ENCODE peak calls at places on chromosomes 6 and 20, in ten cellular contexts. One of them, this sample, is unnamed.

GRCh38 chr6:108847738-108848115 is 495 bp upstream of the ARMC2 start:
- DNase-seq in ovary: no peak
- DNase-seq in uterus: no peak
- DNase-seq in A549: no peak
- DNase-seq in upper lobe of left lung: no peak
- DNase-seq in transverse colon: no peak
- DNase-seq in stomach: no peak
- DNase-seq in adrenal gland: no peak
- DNase-seq in heart left ventricle: no peak
- DNase-seq in right lobe of liver: no peak
- DNase-seq in this sample: no peak

GRCh38 chr6:44207966-44208365 is 8.8 kb upstream of the MYMX start:
- DNase-seq in upper lobe of left lung: no peak
- DNase-seq in heart left ventricle: no peak
- DNase-seq in A549: no peak
- DNase-seq in stomach: no peak
- DNase-seq in adrenal gland: no peak
- DNase-seq in ovary: no peak
- DNase-seq in uterus: no peak
- DNase-seq in transverse colon: no peak
- DNase-seq in right lobe of liver: peak; percentile 53
- DNase-seq in this sample: no peak

GRCh38 chr6:160420969-160421556 is 72.9 kb downstream of the SLC22A3 start:
- DNase-seq in adrenal gland: peak; percentile 63
- DNase-seq in A549: no peak
- DNase-seq in uterus: no peak
- DNase-seq in right lobe of liver: no peak
- DNase-seq in stomach: no peak
- DNase-seq in heart left ventricle: no peak
- DNase-seq in upper lobe of left lung: no peak
- DNase-seq in transverse colon: no peak
- DNase-seq in ovary: no peak
- DNase-seq in this sample: no peak

GRCh38 chr6:28922841-28923317 is 906 bp downstream of the TRIM27 start:
- DNase-seq in right lobe of liver: peak; percentile 64
- DNase-seq in uterus: no peak
- DNase-seq in heart left ventricle: no peak
- DNase-seq in A549: peak; percentile 22
- DNase-seq in adrenal gland: peak; percentile 51
- DNase-seq in stomach: peak; percentile 38
- DNase-seq in ovary: peak; percentile 68
- DNase-seq in transverse colon: peak; percentile 52
- DNase-seq in upper lobe of left lung: no peak
- DNase-seq in this sample: no peak

GRCh38 chr6:99189823-99190721 is 159.4 kb downstream of the FAXC start:
- DNase-seq in A549: no peak
- DNase-seq in stomach: no peak
- DNase-seq in right lobe of liver: no peak
- DNase-seq in transverse colon: no peak
- DNase-seq in heart left ventricle: no peak
- DNase-seq in upper lobe of left lung: no peak
- DNase-seq in ovary: no peak
- DNase-seq in adrenal gland: no peak
- DNase-seq in uterus: no peak
- DNase-seq in this sample: no peak

GRCh38 chr20:62819494-62820174 is 2.8 kb downstream of the COL9A3 start:
- DNase-seq in right lobe of liver: no peak
- DNase-seq in uterus: no peak
- DNase-seq in transverse colon: no peak
- DNase-seq in adrenal gland: peak; percentile 62
- DNase-seq in A549: no peak
- DNase-seq in upper lobe of left lung: peak; percentile 68
- DNase-seq in ovary: no peak
- DNase-seq in stomach: no peak
- DNase-seq in heart left ventricle: no peak
- DNase-seq in this sample: peak; percentile 99

GRCh38 chr6:48628316-48628715 is 517.3 kb upstream of the PTCHD4 start:
- DNase-seq in ovary: no peak
- DNase-seq in right lobe of liver: no peak
- DNase-seq in stomach: no peak
- DNase-seq in heart left ventricle: no peak
- DNase-seq in upper lobe of left lung: no peak
- DNase-seq in uterus: no peak
- DNase-seq in A549: no peak
- DNase-seq in adrenal gland: no peak
- DNase-seq in transverse colon: no peak
- DNase-seq in this sample: no peak

GRCh38 chr6:158894192-158894591 is 75.0 kb upstream of the EZR start:
- DNase-seq in upper lobe of left lung: no peak
- DNase-seq in uterus: no peak
- DNase-seq in transverse colon: no peak
- DNase-seq in stomach: no peak
- DNase-seq in ovary: no peak
- DNase-seq in heart left ventricle: no peak
- DNase-seq in adrenal gland: no peak
- DNase-seq in right lobe of liver: no peak
- DNase-seq in A549: peak; percentile 91
- DNase-seq in this sample: peak; percentile 42

GRCh38 chr20:54922636-54923035 is 447.2 kb downstream of the DOK5 start:
- DNase-seq in ovary: no peak
- DNase-seq in uterus: no peak
- DNase-seq in adrenal gland: no peak
- DNase-seq in right lobe of liver: no peak
- DNase-seq in stomach: no peak
- DNase-seq in transverse colon: no peak
- DNase-seq in heart left ventricle: no peak
- DNase-seq in upper lobe of left lung: no peak
- DNase-seq in A549: no peak
- DNase-seq in this sample: no peak

GRCh38 chr20:2932497-2932896 is 59.2 kb downstream of the PTPRA start:
- DNase-seq in uterus: no peak
- DNase-seq in ovary: no peak
- DNase-seq in heart left ventricle: no peak
- DNase-seq in transverse colon: no peak
- DNase-seq in stomach: no peak
- DNase-seq in adrenal gland: no peak
- DNase-seq in right lobe of liver: no peak
- DNase-seq in A549: no peak
- DNase-seq in upper lobe of left lung: no peak
- DNase-seq in this sample: no peak

GRCh38 chr6:43840490-43841218 is 70.6 kb downstream of the VEGFA start:
- DNase-seq in stomach: no peak
- DNase-seq in right lobe of liver: no peak
- DNase-seq in ovary: no peak
- DNase-seq in transverse colon: no peak
- DNase-seq in adrenal gland: no peak
- DNase-seq in heart left ventricle: no peak
- DNase-seq in upper lobe of left lung: no peak
- DNase-seq in A549: no peak
- DNase-seq in uterus: no peak
- DNase-seq in this sample: no peak

GRCh38 chr20:59645761-59646171 is 41.4 kb downstream of the PHACTR3 start:
- DNase-seq in A549: no peak
- DNase-seq in heart left ventricle: no peak
- DNase-seq in adrenal gland: no peak
- DNase-seq in transverse colon: no peak
- DNase-seq in stomach: no peak
- DNase-seq in upper lobe of left lung: no peak
- DNase-seq in right lobe of liver: no peak
- DNase-seq in uterus: no peak
- DNase-seq in ovary: no peak
- DNase-seq in this sample: no peak

DNA sequence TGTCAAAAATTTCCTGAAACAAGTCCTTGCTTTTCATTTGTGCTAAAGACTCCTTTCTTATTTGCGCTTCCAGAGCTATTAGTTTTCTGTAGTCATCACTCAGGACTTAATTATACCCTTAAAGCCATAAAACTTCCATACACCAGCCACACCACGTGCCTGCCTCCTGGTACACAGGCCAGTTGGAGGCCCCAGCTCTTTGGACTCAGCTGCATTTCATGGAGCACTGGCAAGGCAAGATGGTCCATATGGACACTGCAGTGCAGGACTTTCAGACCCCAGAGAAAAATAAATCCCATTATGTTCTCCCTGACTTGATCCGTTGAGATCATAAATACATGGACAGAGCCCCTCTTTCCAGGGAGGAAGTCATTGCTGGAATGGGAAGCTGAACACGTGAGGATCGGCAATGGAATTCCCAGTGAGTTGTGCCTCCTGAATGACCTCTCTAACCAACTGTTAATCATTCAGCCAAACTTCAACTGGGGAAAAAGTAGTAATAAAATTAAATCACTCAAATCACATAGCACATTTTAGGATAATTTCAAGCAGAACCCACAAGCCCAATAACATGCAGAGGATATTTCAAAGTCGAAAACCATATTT is 173.1 kb downstream of the HACE1 start:
- DNase-seq in A549: no peak
- DNase-seq in adrenal gland: no peak
- DNase-seq in heart left ventricle: no peak
- DNase-seq in ovary: no peak
- DNase-seq in uterus: no peak
- DNase-seq in transverse colon: no peak
- DNase-seq in stomach: no peak
- DNase-seq in right lobe of liver: no peak
- DNase-seq in upper lobe of left lung: no peak
- DNase-seq in this sample: no peak
- TF ChIP-seq POLR2A in A549: no peak
- TF ChIP-seq POLR2A in adrenal gland: no peak
- TF ChIP-seq POLR2A in heart left ventricle: no peak
- TF ChIP-seq POLR2A in ovary: no peak
- TF ChIP-seq POLR2A in uterus: no peak
- TF ChIP-seq POLR2A in transverse colon: no peak
- TF ChIP-seq POLR2A in stomach: no peak
- TF ChIP-seq POLR2A in right lobe of liver: no peak
- TF ChIP-seq POLR2A in upper lobe of left lung: no peak
- TF ChIP-seq POLR2A in this sample: no peak

DNA sequence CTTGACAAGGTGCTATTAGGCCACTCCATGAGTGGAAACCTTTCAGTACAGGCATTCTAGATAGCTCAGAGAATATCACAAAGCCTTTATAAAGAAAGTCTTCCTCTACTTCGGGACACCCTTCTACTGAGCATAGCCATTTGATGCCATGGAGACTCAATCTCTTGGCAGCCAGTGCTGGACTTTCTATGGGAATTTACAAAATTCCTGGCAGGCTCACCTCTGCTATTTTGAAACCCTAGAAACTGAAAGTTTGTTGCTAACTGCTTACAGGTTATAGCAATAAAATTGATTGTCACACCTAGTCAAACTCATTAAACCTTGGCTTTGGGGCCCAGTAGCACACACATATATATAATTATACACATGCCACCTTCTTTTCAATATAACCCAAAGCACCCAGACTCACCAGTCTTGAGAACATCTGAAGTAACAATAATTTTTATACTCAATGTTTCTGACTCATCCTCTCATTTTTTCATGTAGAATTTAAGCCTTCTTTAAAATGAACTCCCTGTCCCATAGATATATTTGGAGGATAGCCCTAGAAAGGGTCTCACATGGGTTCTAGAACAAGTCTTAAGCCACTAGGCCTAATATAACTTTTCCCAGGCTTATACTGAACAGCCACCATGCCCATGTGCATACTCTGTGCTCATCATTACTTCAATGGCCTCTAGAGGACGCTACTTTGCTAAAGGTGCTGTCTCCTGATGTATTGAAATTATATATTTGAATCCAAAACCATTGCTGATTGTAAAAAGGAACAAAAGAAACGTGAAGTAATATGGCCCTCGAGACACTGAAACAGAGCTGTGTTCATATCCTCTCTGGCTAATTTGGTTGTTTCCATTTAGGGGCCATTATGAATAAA is 368.1 kb upstream of the MARCKS start:
- DNase-seq in right lobe of liver: no peak
- DNase-seq in upper lobe of left lung: no peak
- DNase-seq in transverse colon: no peak
- DNase-seq in ovary: no peak
- DNase-seq in uterus: no peak
- DNase-seq in heart left ventricle: no peak
- DNase-seq in stomach: no peak
- DNase-seq in A549: no peak
- DNase-seq in adrenal gland: no peak
- DNase-seq in this sample: no peak
- TF ChIP-seq POLR2A in right lobe of liver: no peak
- TF ChIP-seq POLR2A in upper lobe of left lung: no peak
- TF ChIP-seq POLR2A in transverse colon: no peak
- TF ChIP-seq POLR2A in ovary: no peak
- TF ChIP-seq POLR2A in uterus: no peak
- TF ChIP-seq POLR2A in heart left ventricle: no peak
- TF ChIP-seq POLR2A in stomach: no peak
- TF ChIP-seq POLR2A in A549: no peak
- TF ChIP-seq POLR2A in adrenal gland: no peak
- TF ChIP-seq POLR2A in this sample: no peak

DNA sequence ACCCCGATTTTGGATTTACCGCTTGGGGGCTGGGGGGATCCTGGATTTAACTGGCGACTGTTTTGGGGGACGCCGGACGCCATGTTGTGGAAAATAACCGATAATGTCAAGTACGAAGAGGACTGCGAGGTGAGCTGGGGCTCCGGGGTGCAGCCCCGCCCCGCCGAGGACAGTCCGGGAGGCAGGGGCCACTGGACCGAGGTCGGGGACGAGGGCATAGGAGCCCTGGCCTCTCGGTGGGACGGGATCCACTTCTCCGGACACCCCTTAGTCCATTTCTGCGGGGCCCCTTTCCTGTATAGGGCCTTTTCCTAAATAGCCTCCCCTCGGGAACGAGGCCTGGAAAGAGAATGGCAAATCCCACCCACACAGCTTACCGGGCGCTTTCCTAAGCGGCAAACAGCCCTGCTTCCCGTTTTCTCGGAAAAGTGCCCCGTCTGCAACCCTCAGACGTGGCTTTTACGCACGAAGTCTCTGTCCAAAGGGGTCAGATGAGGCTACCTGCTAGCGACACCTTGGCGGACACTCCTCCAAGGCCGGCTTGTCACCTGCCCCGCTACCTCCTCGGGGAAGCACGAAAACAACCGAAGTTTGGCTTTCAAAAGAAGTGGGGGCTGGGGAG is 469 bp downstream of the TFAP2C start:
- DNase-seq in A549: no peak
- DNase-seq in stomach: no peak
- DNase-seq in upper lobe of left lung: no peak
- DNase-seq in transverse colon: no peak
- DNase-seq in adrenal gland: peak; percentile 20
- DNase-seq in heart left ventricle: no peak
- DNase-seq in right lobe of liver: no peak
- DNase-seq in ovary: no peak
- DNase-seq in uterus: no peak
- DNase-seq in this sample: peak; percentile 53
- TF ChIP-seq POLR2A in A549: no peak
- TF ChIP-seq POLR2A in stomach: no peak
- TF ChIP-seq POLR2A in upper lobe of left lung: no peak
- TF ChIP-seq POLR2A in transverse colon: no peak
- TF ChIP-seq POLR2A in adrenal gland: no peak
- TF ChIP-seq POLR2A in heart left ventricle: no peak
- TF ChIP-seq POLR2A in right lobe of liver: no peak
- TF ChIP-seq POLR2A in ovary: no peak
- TF ChIP-seq POLR2A in uterus: no peak
- TF ChIP-seq POLR2A in this sample: no peak

DNA sequence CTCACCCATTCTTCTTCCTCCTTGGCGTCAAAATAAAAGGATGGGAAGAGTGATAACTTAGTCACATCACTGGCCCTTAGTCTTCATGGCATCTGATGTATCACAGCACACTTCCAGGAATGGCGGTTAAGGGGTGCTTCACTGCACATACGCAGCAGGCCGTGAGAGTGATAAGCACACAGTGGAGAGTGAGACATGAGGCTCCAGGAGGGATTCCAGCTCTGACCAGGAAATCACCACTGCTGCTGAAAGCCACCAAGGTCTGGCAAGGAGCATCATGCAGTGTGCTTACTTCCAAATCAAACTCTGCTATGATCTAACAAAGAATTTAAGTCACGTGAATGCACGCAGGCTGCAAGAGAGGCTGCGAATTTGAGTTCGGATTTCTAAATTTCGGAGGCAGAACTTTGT is 62.4 kb downstream of the ARID1B start:
- DNase-seq in heart left ventricle: no peak
- DNase-seq in ovary: no peak
- DNase-seq in stomach: no peak
- DNase-seq in right lobe of liver: no peak
- DNase-seq in upper lobe of left lung: no peak
- DNase-seq in uterus: peak; percentile 46
- DNase-seq in A549: no peak
- DNase-seq in transverse colon: no peak
- DNase-seq in adrenal gland: no peak
- DNase-seq in this sample: no peak
- TF ChIP-seq POLR2A in heart left ventricle: no peak
- TF ChIP-seq POLR2A in ovary: no peak
- TF ChIP-seq POLR2A in stomach: no peak
- TF ChIP-seq POLR2A in right lobe of liver: no peak
- TF ChIP-seq POLR2A in upper lobe of left lung: no peak
- TF ChIP-seq POLR2A in uterus: no peak
- TF ChIP-seq POLR2A in A549: no peak
- TF ChIP-seq POLR2A in transverse colon: no peak
- TF ChIP-seq POLR2A in adrenal gland: no peak
- TF ChIP-seq POLR2A in this sample: no peak